ENCODE peak calls at places on chromosomes 13 and 19, in four cellular contexts. K is GM12891, D is K562, Z is GM12878. R is an unnamed sample.

GRCh38 chr13:92187378-92187989 is 789.1 kb downstream of the GPC5 start:
- DNase-seq in K (peak; percentile 15), Z (no peak), D (peak; percentile 14), R (no peak)

GRCh38 chr19:1161716-1162115 is 12.4 kb downstream of the SBNO2 start:
- DNase-seq in D (peak; percentile 85), Z (no peak), K (no peak), R (no peak)

GRCh38 chr13:50222569-50223332 is 207.5 kb downstream of the KCNRG start:
- DNase-seq in K (no peak), Z (no peak), D (no peak), R (peak; percentile 64)

GRCh38 chr13:59441596-59442280 is 722.0 kb downstream of the DIAPH3 start:
- DNase-seq in D (no peak), Z (no peak), K (no peak), R (no peak)

GRCh38 chr13:30805603-30806011 is 70.3 kb downstream of the ALOX5AP start:
- DNase-seq in D (no peak), Z (no peak), K (no peak), R (no peak)

GRCh38 chr13:35621989-35622388 is 145.5 kb upstream of the MAB21L1 start:
- DNase-seq in D (no peak), Z (no peak), K (no peak), R (no peak)

GRCh38 chr13:45851171-45851889 is at the start of gene SIAH3:
- DNase-seq in D (no peak), K (no peak), Z (no peak), R (no peak)

GRCh38 chr13:25980255-25980654 is 71.6 kb downstream of the SHISA2 start:
- DNase-seq in K (no peak), Z (no peak), D (no peak), R (no peak)

GRCh38 chr19:10295305-10295846 is 5.6 kb downstream of the ICAM5 start:
- DNase-seq in K (peak; percentile 87), Z (no peak), D (peak; percentile 42), R (no peak)

GRCh38 chr19:11849264-11849615 is 714 bp downstream of the ZNF439 start:
- DNase-seq in D (no peak), Z (no peak), K (peak; percentile 5), R (peak; percentile 64)

GRCh38 chr13:75485286-75486062 is 3.5 kb upstream of the TBC1D4 start:
- DNase-seq in D (no peak), Z (no peak), K (no peak), R (no peak)

GRCh38 chr19:11204943-11205349 is 7.6 kb upstream of the KANK2 start:
- DNase-seq in K (no peak), Z (peak; percentile 26), D (no peak), R (no peak)

GRCh38 chr13:110640591-110641029 is 25.3 kb downstream of the NAXD start:
- DNase-seq in D (no peak), Z (no peak), K (no peak), R (no peak)

GRCh38 chr19:35026418-35026817 is 3.9 kb upstream of the SCN1B start:
- DNase-seq in D (no peak), K (no peak), Z (no peak), R (no peak)
- TF ChIP-seq SPI1 in D (no peak), K (no peak), Z (no peak), R (no peak)

DNA sequence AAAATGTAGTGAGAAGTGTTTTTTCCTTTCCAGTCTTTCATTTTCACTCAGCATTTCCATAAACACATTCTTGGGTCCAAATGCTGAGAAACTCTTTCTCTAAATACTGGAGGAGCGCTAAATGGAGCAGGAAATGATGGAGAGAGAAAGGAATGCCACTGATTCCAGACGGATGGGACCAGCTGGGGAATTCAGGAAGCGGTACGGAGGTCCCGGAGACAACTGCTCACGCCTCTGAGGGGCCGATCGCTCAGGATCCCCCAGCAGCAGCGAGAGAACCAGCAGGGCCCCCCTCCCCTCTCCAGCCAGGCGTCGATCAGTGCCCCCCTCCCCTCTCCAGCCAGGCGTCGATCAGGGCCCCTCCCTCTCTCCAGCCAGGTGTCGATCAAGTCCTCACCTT is 13.2 kb downstream of the RASA3 start:
- DNase-seq in D (no peak), Z (no peak), K (no peak), R (no peak)
- TF ChIP-seq SPI1 in D (no peak), Z (no peak), K (no peak), R (no peak)

DNA sequence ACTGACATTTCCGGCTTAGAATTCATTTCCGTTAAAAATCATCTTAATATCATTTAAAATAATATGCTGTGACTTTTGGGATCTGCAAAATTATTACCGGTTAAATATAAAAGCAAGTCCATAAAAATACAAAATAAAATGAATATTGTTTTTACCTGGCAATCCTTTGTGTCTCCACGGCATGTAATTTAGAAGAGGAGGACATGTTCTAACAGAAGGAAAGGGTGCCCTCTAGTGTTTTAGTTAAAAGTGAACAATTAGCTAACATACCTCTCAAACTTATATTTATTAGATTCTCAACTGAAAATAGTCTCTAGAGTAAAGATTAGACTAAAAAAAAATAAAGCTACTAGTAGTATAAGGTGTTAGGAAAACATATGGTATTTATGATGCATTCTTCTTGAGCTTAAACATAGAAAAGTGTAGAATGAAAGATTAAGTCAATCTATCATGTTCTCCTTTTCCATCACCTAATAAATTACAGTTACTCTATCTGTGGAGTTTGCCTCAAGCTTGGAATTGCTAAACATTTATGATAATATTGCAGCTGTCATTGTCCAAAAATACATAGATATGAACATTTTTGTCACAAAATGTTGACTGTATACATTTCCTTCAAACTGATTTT is 676.7 kb upstream of the SPRY2 start:
- DNase-seq in K (peak; percentile 2), D (peak; percentile 6), Z (no peak), R (no peak)
- TF ChIP-seq SPI1 in K (no peak), D (no peak), Z (no peak), R (no peak)

GRCh38 chr13:23567792-23568480 is 2.3 kb upstream of the TNFRSF19 start:
- DNase-seq in D (no peak), Z (no peak), K (no peak), R (no peak)
- TF ChIP-seq SPI1 in D (no peak), Z (no peak), K (no peak), R (no peak)

GRCh38 chr19:2315121-2315817 is 7.3 kb upstream of the LINGO3 start:
- DNase-seq in D (no peak), K (no peak), Z (no peak), R (no peak)
- TF ChIP-seq SPI1 in D (no peak), K (no peak), Z (no peak), R (no peak)

GRCh38 chr13:94173312-94173854 is 306.1 kb downstream of the DCT start:
- DNase-seq in K (no peak), Z (no peak), D (no peak), R (no peak)
- TF ChIP-seq SPI1 in K (no peak), Z (no peak), D (no peak), R (no peak)

R was measured in HL-60.